ENCODE peak calls at places on chromosomes 11 and 22, in eight cellular contexts. F is bronchial epithelial cell; I is pons; P is activated CD4-positive, alpha-beta T cell treated with anti-CD3 and anti-CD28 coated beads for 36 hours; J is sciatic nerve; L is stimulated activated CD8-positive, alpha-beta memory T cell treated with anti-CD3 and anti-CD28 coated beads, Interleukin-12 subunit alpha, Interleukin-12 subunit beta, amount 100 ng/mL, for 1 hour; X is endothelial cell; G is Calu3. Q is an unnamed sample.

GRCh38 chr11:78334109-78334508 is 83.5 kb downstream of the GAB2 start:
- DNase-seq in P (no peak), X (no peak), G (no peak), J (no peak), F (no peak), I (no peak), L (no peak), Q (no peak)

GRCh38 chr11:1557904-1558831 is 13.9 kb downstream of the DUSP8 start:
- DNase-seq in G (peak; percentile 53), I (no peak), J (peak; percentile 84), X (no peak), F (peak; percentile 18), L (no peak), P (no peak), Q (no peak)

GRCh38 chr22:37484115-37485005 is 1.8 kb downstream of the MFNG start:
- DNase-seq in L (peak; percentile 54), X (peak; percentile 37), I (peak; percentile 71), P (peak; percentile 90), J (peak; percentile 84), G (no peak), F (no peak), Q (no peak)

GRCh38 chr11:7514099-7514725 is 413 bp downstream of the PPFIBP2 start:
- DNase-seq in P (peak; percentile 42), L (no peak), G (peak; percentile 8), J (peak; percentile 64), F (no peak), X (peak; percentile 9), I (no peak), Q (peak; percentile 16)

GRCh38 chr22:17084554-17085276 is at the start of gene IL17RA:
- DNase-seq in P (peak; percentile 96), L (peak; percentile 87), G (peak; percentile 94), F (peak; percentile 74), J (peak; percentile 95), I (peak; percentile 80), X (peak; percentile 86), Q (peak; percentile 77)

GRCh38 chr11:1202776-1203504 is 19.9 kb upstream of the MUC5B start:
- DNase-seq in P (peak; percentile 82), L (peak; percentile 36), X (peak; percentile 85), G (peak; percentile 84), J (peak; percentile 82), I (peak; percentile 1), F (no peak), Q (peak; percentile 82)

GRCh38 chr11:109939176-109939810 is 153.9 kb upstream of the ZC3H12C start:
- DNase-seq in X (peak; percentile 13), P (no peak), F (peak; percentile 75), I (peak; percentile 72), L (no peak), J (no peak), G (peak; percentile 21), Q (no peak)

GRCh38 chr11:129731316-129731715 is 84.3 kb upstream of the TMEM45B start:
- DNase-seq in P (no peak), I (no peak), G (no peak), J (no peak), L (no peak), F (peak; percentile 75), X (no peak), Q (no peak)

GRCh38 chr11:78428273-78428651 is 10.6 kb upstream of the GAB2 start:
- DNase-seq in L (no peak), G (no peak), F (no peak), I (no peak), J (no peak), P (no peak), X (no peak), Q (no peak)

GRCh38 chr11:119673389-119674336 is 55.3 kb downstream of the NECTIN1 start:
- DNase-seq in P (peak; percentile 79), F (no peak), X (no peak), G (no peak), J (no peak), I (no peak), L (no peak), Q (no peak)

GRCh38 chr22:38271927-38272372 is 860 bp downstream of the TMEM184B start:
- DNase-seq in X (no peak), J (no peak), L (no peak), I (peak; percentile 33), F (peak; percentile 49), P (peak; percentile 17), G (peak; percentile 51), Q (no peak)

GRCh38 chr11:73237471-73238290 is 19.6 kb downstream of the P2RY2 start:
- DNase-seq in G (no peak), F (no peak), L (no peak), P (no peak), X (no peak), J (no peak), I (no peak), Q (no peak)

GRCh38 chr11:134032501-134033091 is 36.3 kb upstream of the JAM3 start:
- DNase-seq in G (no peak), L (no peak), F (no peak), P (no peak), X (no peak), J (no peak), I (peak; percentile 54), Q (no peak)

GRCh38 chr11:15839061-15839460 is 517.3 kb downstream of the SOX6 start:
- DNase-seq in I (no peak), L (no peak), P (no peak), F (no peak), J (no peak), G (no peak), X (no peak), Q (no peak)

GRCh38 chr11:13249177-13249576 is 28.4 kb upstream of the BMAL1 start:
- DNase-seq in P (no peak), L (no peak), G (no peak), J (no peak), F (no peak), X (no peak), I (no peak), Q (no peak)